ENCODE peak calls at places on chromosomes 7 and 10, in four cellular contexts. One of them, this sample, is unnamed.

GRCh38 chr10:126908729-126909526 is 3.7 kb downstream of the DOCK1 start:
- DNase-seq in tibial nerve: no peak
- DNase-seq in mesothelial cell of epicardium: no peak
- DNase-seq in mucosa of descending colon: no peak
- DNase-seq in this sample: no peak

GRCh38 chr7:25407932-25408480 is 179.7 kb upstream of the NPVF start:
- DNase-seq in tibial nerve: no peak
- DNase-seq in mesothelial cell of epicardium: no peak
- DNase-seq in mucosa of descending colon: no peak
- DNase-seq in this sample: no peak

GRCh38 chr7:32870298-32870697 is 21.3 kb downstream of the KBTBD2 start:
- DNase-seq in tibial nerve: no peak
- DNase-seq in mesothelial cell of epicardium: no peak
- DNase-seq in mucosa of descending colon: no peak
- DNase-seq in this sample: no peak

GRCh38 chr10:59362991-59363390 is 642 bp upstream of the FAM13C start:
- DNase-seq in tibial nerve: peak; percentile 59
- DNase-seq in mesothelial cell of epicardium: no peak
- DNase-seq in mucosa of descending colon: peak; percentile 60
- DNase-seq in this sample: peak; percentile 50

GRCh38 chr10:125023269-125023668 is 81.3 kb downstream of the ZRANB1 start:
- DNase-seq in tibial nerve: no peak
- DNase-seq in mesothelial cell of epicardium: no peak
- DNase-seq in mucosa of descending colon: no peak
- DNase-seq in this sample: no peak

GRCh38 chr7:80253653-80254052 is 119.0 kb downstream of the GNAI1 start:
- DNase-seq in tibial nerve: no peak
- DNase-seq in mesothelial cell of epicardium: no peak
- DNase-seq in mucosa of descending colon: no peak
- DNase-seq in this sample: no peak

GRCh38 chr10:32207544-32207943 is 139.4 kb downstream of the EPC1 start:
- DNase-seq in tibial nerve: peak; percentile 9
- DNase-seq in mesothelial cell of epicardium: no peak
- DNase-seq in mucosa of descending colon: peak; percentile 76
- DNase-seq in this sample: peak; percentile 21

GRCh38 chr7:86301301-86301700 is 342.4 kb upstream of the GRM3 start:
- DNase-seq in tibial nerve: no peak
- DNase-seq in mesothelial cell of epicardium: no peak
- DNase-seq in mucosa of descending colon: no peak
- DNase-seq in this sample: no peak

GRCh38 chr10:52951819-52952218 is 179.2 kb upstream of the MBL2 start:
- DNase-seq in tibial nerve: peak; percentile 56
- DNase-seq in mesothelial cell of epicardium: no peak
- DNase-seq in mucosa of descending colon: peak; percentile 70
- DNase-seq in this sample: peak; percentile 69

GRCh38 chr7:24889611-24890010 is 90.4 kb downstream of the OSBPL3 start:
- DNase-seq in tibial nerve: no peak
- DNase-seq in mesothelial cell of epicardium: no peak
- DNase-seq in mucosa of descending colon: no peak
- DNase-seq in this sample: no peak

GRCh38 chr7:84042110-84042539 is 152.5 kb downstream of the SEMA3A start:
- DNase-seq in tibial nerve: no peak
- DNase-seq in mesothelial cell of epicardium: no peak
- DNase-seq in mucosa of descending colon: no peak
- DNase-seq in this sample: no peak

DNA sequence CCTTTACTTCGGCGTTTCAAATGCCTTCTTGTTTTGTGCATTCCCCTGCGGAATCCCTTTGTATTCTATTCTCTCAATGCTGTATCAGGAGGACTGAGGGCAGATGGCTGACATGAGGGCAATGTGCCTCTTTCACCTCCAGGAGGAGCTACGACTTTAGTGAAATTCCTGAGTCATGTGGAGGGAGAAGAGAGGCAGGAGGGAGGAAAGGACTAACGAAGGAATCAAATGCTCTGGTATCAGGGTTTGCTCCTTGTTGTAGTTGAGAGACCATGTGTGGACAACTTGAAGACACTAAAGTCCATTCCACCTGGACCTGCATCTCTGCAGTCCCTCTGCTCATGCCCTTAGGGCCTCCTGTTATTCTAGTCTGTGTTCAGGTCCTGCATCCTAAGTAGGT is 40.2 kb upstream of the PRSS58 start:
- DNase-seq in tibial nerve: no peak
- DNase-seq in mesothelial cell of epicardium: no peak
- DNase-seq in mucosa of descending colon: no peak
- DNase-seq in this sample: no peak
- TF ChIP-seq CTCF in tibial nerve: no peak
- TF ChIP-seq CTCF in mesothelial cell of epicardium: no peak
- TF ChIP-seq CTCF in mucosa of descending colon: no peak
- TF ChIP-seq CTCF in this sample: peak; percentile 53

DNA sequence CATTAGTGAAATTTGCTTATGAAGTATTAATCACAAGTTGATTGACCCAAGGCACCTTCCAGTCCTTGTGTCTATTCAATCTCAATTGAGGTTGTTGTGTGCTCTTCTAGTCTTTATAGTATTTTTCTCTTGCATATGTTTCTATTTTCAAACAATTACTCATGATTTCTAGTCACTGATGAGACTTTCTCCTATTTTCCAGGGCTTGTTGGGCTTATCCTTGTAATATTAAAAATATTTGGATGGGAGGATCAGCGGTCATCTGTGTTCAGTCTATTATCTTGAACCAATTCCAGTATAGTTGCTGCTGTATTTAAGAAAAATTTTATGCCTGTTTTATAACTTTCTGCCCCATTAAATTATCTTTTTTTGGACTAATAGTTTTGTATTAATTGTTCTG is 154.4 kb downstream of the PTEN start:
- DNase-seq in tibial nerve: no peak
- DNase-seq in mesothelial cell of epicardium: no peak
- DNase-seq in mucosa of descending colon: no peak
- DNase-seq in this sample: no peak
- TF ChIP-seq CTCF in tibial nerve: no peak
- TF ChIP-seq CTCF in mesothelial cell of epicardium: no peak
- TF ChIP-seq CTCF in mucosa of descending colon: no peak
- TF ChIP-seq CTCF in this sample: no peak

GRCh38 chr10:93980486-93980885 is 13.2 kb upstream of the PLCE1 start:
- DNase-seq in tibial nerve: no peak
- DNase-seq in mesothelial cell of epicardium: no peak
- DNase-seq in mucosa of descending colon: no peak
- DNase-seq in this sample: no peak

GRCh38 chr10:93973748-93974445 is 19.8 kb upstream of the PLCE1 start:
- DNase-seq in tibial nerve: no peak
- DNase-seq in mesothelial cell of epicardium: no peak
- DNase-seq in mucosa of descending colon: no peak
- DNase-seq in this sample: no peak

GRCh38 chr10:93977442-93977841 is 16.3 kb upstream of the PLCE1 start:
- DNase-seq in tibial nerve: no peak
- DNase-seq in mesothelial cell of epicardium: no peak
- DNase-seq in mucosa of descending colon: no peak
- DNase-seq in this sample: no peak
- TF ChIP-seq CTCF in tibial nerve: no peak
- TF ChIP-seq CTCF in mesothelial cell of epicardium: no peak
- TF ChIP-seq CTCF in mucosa of descending colon: no peak
- TF ChIP-seq CTCF in this sample: no peak

DNA sequence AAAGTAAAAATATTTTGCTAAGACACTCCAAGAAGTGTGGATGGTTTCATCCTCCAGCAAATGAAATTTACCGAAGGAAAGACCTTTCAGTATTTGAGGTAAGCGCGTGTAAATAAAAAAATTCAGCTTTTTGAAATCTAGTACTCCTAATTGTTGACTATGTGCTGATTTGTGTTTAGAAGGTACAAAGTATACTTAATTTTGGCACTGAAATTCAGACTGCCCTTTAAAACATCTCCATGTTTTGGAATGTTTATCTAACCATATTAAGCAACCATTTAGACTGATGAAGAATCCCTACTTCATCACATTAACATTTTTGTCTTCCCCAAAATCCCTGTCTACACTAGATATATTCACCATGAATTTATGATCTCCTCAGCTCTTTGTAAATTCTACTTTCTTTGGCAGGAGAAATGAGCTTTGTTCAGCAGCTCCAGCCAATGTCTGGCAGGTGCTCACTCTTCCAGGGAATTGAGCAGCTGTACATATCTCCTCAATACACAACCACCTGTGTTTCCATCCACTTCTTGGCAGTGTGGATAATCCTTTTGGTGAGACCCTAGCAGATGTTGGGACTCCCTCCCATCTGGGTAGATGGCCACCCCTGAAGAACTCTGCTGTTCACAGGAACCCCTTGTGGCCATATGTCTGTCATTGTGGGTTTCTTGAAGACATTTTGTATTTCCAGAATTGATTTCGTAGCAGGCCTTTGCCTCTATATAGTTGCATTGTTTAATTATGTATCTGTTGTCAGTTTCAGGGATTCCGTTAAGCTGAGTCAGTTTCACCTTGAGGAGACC is 129.4 kb upstream of the SAMD8 start:
- DNase-seq in tibial nerve: no peak
- DNase-seq in mesothelial cell of epicardium: no peak
- DNase-seq in mucosa of descending colon: no peak
- DNase-seq in this sample: no peak
- TF ChIP-seq CTCF in tibial nerve: no peak
- TF ChIP-seq CTCF in mesothelial cell of epicardium: no peak
- TF ChIP-seq CTCF in mucosa of descending colon: no peak
- TF ChIP-seq CTCF in this sample: no peak

GRCh38 chr10:17474595-17474994 is 20.2 kb upstream of the ST8SIA6 start:
- DNase-seq in tibial nerve: no peak
- DNase-seq in mesothelial cell of epicardium: no peak
- DNase-seq in mucosa of descending colon: no peak
- DNase-seq in this sample: no peak
- TF ChIP-seq CTCF in tibial nerve: no peak
- TF ChIP-seq CTCF in mesothelial cell of epicardium: no peak
- TF ChIP-seq CTCF in mucosa of descending colon: no peak
- TF ChIP-seq CTCF in this sample: no peak

GRCh38 chr7:104111294-104111693 is 96.5 kb downstream of the ORC5 start:
- DNase-seq in tibial nerve: no peak
- DNase-seq in mesothelial cell of epicardium: no peak
- DNase-seq in mucosa of descending colon: no peak
- DNase-seq in this sample: no peak

GRCh38 chr7:104106106-104106505 is 101.7 kb downstream of the ORC5 start:
- DNase-seq in tibial nerve: no peak
- DNase-seq in mesothelial cell of epicardium: no peak
- DNase-seq in mucosa of descending colon: no peak
- DNase-seq in this sample: no peak
- TF ChIP-seq CTCF in tibial nerve: no peak
- TF ChIP-seq CTCF in mesothelial cell of epicardium: no peak
- TF ChIP-seq CTCF in mucosa of descending colon: no peak
- TF ChIP-seq CTCF in this sample: no peak

This sample was measured in glutamatergic neuron.